ENCODE peak calls at places on chromosomes 11 and 22, in six cellular contexts. Q is HCT116, K is cardiac fibroblast, H is foreskin fibroblast, Y is HFF-Myc, X is mucosa of descending colon. U is an unnamed sample.

GRCh38 chr11:102955624-102956023 is at the start of gene MMP13:
- DNase-seq in Q (no peak), K (no peak), H (no peak), Y (no peak), X (no peak), U (no peak)

GRCh38 chr11:14974723-14975587 is 2.8 kb upstream of the CALCA start:
- DNase-seq in Q (peak; percentile 54), K (peak; percentile 35), H (peak; percentile 72), Y (no peak), X (peak; percentile 72), U (no peak)

GRCh38 chr22:49102367-49102766 is 725.3 kb downstream of the BRD1 start:
- DNase-seq in Q (no peak), K (no peak), H (no peak), Y (no peak), X (no peak), U (no peak)

GRCh38 chr22:48414662-48415061 is 1413.0 kb downstream of the BRD1 start:
- DNase-seq in Q (no peak), K (no peak), H (no peak), Y (no peak), X (no peak), U (no peak)

GRCh38 chr11:64876835-64877341 is 1.5 kb downstream of the EHD1 start:
- DNase-seq in Q (no peak), K (peak; percentile 51), H (peak; percentile 75), Y (no peak), X (peak; percentile 63), U (no peak)

GRCh38 chr22:22378446-22379415 is 129.8 kb downstream of the ZNF280B start:
- DNase-seq in Q (no peak), K (no peak), H (no peak), Y (no peak), X (no peak), U (no peak)

GRCh38 chr22:34851918-34852662 is 213.9 kb upstream of the ISX start:
- DNase-seq in Q (no peak), K (no peak), H (no peak), Y (no peak), X (no peak), U (no peak)

GRCh38 chr11:44823920-44824704 is 97.3 kb downstream of the TSPAN18 start:
- DNase-seq in Q (no peak), K (peak; percentile 40), H (no peak), Y (no peak), X (no peak), U (no peak)

GRCh38 chr11:83459802-83460201 is 173.6 kb upstream of the CCDC90B start:
- DNase-seq in Q (no peak), K (no peak), H (no peak), Y (no peak), X (no peak), U (no peak)

GRCh38 chr11:126992065-126992803 is 8.3 kb downstream of the KIRREL3 start:
- DNase-seq in Q (no peak), K (peak; percentile 75), H (peak; percentile 88), Y (peak; percentile 61), X (no peak), U (peak; percentile 94)

GRCh38 chr22:36862251-36863242 is 1.7 kb downstream of the NCF4 start:
- DNase-seq in Q (no peak), K (no peak), H (no peak), Y (no peak), X (peak; percentile 49), U (no peak)

GRCh38 chr11:104531075-104531474 is 367.1 kb upstream of the PDGFD start:
- DNase-seq in Q (no peak), K (no peak), H (peak; percentile 29), Y (no peak), X (no peak), U (no peak)

GRCh38 chr11:84316866-84317560 is 1030.8 kb upstream of the CCDC90B start:
- DNase-seq in Q (no peak), K (peak; percentile 31), H (no peak), Y (no peak), X (no peak), U (no peak)

GRCh38 chr11:12410006-12410728 is 32.8 kb downstream of the PARVA start:
- DNase-seq in Q (no peak), K (peak; percentile 61), H (peak; percentile 78), Y (no peak), X (no peak), U (no peak)

DNA sequence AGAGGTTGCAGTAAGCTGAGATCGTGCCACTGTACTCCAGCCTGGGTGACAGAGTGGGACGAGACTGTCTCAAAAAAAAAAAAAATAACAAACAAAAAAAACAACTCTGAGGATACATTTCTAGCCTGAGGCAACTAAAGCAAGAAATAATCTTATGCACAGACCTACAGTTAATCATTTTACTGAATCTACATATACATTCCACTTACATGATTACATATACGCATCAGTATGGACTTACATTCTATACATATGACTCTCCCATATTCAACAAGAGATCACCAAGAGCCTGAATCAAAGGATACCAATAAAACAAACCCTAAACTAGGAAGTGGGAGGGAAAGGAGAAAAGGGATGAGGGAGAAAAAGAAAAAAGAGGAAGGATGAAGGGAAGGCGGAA is 1.1 kb downstream of the ALG8 start:
- DNase-seq in Q (no peak), K (no peak), H (no peak), Y (no peak), X (no peak), U (no peak)
- H3K4me3 ChIP-seq in Q (peak overlapping the region; percentile 87), K (peak overlapping the region; percentile 89), H (peak overlapping the region; percentile 85), Y (peak overlapping the region; percentile 57), X (no peak overlapping the region), U (peak overlapping the region; percentile 93)

GRCh38 chr11:73783483-73784020 is 4.1 kb upstream of the MRPL48 start:
- DNase-seq in Q (no peak), K (no peak), H (no peak), Y (no peak), X (no peak), U (no peak)

GRCh38 chr11:73784080-73784634 is 3.5 kb upstream of the MRPL48 start:
- DNase-seq in Q (peak; percentile 66), K (no peak), H (peak; percentile 45), Y (no peak), X (no peak), U (no peak)

GRCh38 chr11:73781303-73781702 is 6.4 kb upstream of the MRPL48 start:
- DNase-seq in Q (no peak), K (no peak), H (no peak), Y (no peak), X (no peak), U (no peak)

GRCh38 chr11:73784734-73785133 is 2.9 kb upstream of the MRPL48 start:
- DNase-seq in Q (no peak), K (no peak), H (no peak), Y (no peak), X (no peak), U (no peak)

GRCh38 chr11:73779084-73779902 is 8.4 kb upstream of the MRPL48 start:
- DNase-seq in Q (peak; percentile 97), K (peak; percentile 99), H (peak; percentile 99), Y (peak; percentile 95), X (peak; percentile 98), U (peak; percentile 83)
- H3K4me3 ChIP-seq in Q (peak overlapping the region; percentile 57), K (peak overlapping the region; percentile 64), H (peak overlapping the region; percentile 69), Y (peak overlapping the region; percentile 43), X (peak overlapping the region; percentile 12), U (peak overlapping the region; percentile 65)

DNA sequence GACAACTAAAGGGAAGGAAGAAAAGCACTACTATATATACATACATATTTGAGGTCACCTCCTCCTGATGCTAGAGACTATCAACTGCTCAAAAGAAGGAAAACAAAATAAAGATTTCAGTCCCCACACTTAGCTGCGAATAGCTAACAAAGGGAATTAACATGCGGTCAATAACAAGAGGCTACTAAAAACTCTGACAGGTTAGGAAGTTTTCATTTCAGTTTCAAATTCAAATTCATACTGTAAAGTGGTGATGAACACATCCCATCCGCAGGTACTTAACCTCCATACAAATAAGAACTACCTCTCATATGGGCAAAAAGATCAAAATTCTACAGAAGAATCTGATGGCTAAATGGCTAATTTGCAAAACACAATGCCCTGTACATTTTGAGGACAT is 2.6 kb downstream of the NAP1L4 start:
- DNase-seq in Q (no peak), K (no peak), H (no peak), Y (no peak), X (no peak), U (no peak)
- H3K4me3 ChIP-seq in Q (no peak overlapping the region), K (peak overlapping the region; percentile 33), H (peak overlapping the region; percentile 77), Y (peak overlapping the region; percentile 90), X (no peak overlapping the region), U (peak overlapping the region; percentile 71)

DNA sequence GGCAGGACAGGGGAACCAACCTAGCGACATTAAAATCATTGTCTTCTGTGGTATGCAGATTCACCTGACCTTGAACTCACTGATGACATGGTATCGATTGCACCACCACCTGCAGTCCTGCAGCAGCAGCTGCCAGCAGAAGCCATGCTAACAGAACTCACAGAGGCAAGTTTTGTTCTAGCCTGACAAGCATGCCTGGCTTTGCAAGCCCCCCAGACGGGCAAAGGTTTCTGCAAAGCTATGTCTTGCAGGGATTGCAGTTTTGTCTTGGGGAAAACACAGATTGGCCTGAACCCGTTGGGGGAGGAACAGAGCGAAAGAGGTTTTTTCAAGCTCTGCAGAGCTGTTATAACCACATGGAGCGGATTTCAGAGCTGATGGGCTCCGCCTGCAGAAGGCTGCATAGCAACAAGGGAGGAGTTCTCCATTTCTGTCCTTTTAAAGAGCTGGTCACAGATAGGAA is 221.0 kb downstream of the HIPK3 start:
- DNase-seq in Q (no peak), K (no peak), H (peak; percentile 70), Y (no peak), X (no peak), U (no peak)
- H3K4me3 ChIP-seq in Q (no peak overlapping the region), K (no peak overlapping the region), H (no peak overlapping the region), Y (no peak overlapping the region), X (no peak overlapping the region), U (no peak overlapping the region)

GRCh38 chr22:27796118-27796517 is 5.4 kb downstream of the MN1 start:
- DNase-seq in Q (no peak), K (no peak), H (no peak), Y (no peak), X (no peak), U (no peak)
- H3K4me3 ChIP-seq in Q (no peak overlapping the region), K (peak overlapping the region; percentile 85), H (peak overlapping the region; percentile 53), Y (no peak overlapping the region), X (no peak overlapping the region), U (no peak overlapping the region)

GRCh38 chr22:38815844-38816243 is 21.9 kb upstream of the DNAL4 start:
- DNase-seq in Q (no peak), K (no peak), H (no peak), Y (no peak), X (no peak), U (no peak)

GRCh38 chr22:38817196-38817595 is 23.3 kb upstream of the DNAL4 start:
- DNase-seq in Q (no peak), K (no peak), H (no peak), Y (no peak), X (no peak), U (no peak)

GRCh38 chr22:38820021-38820420 is 23.8 kb downstream of the NPTXR start:
- DNase-seq in Q (no peak), K (no peak), H (no peak), Y (no peak), X (no peak), U (no peak)

GRCh38 chr22:38823076-38823475 is 20.8 kb downstream of the NPTXR start:
- DNase-seq in Q (no peak), K (no peak), H (no peak), Y (no peak), X (no peak), U (no peak)

GRCh38 chr22:38819387-38819940 is 24.4 kb downstream of the NPTXR start:
- DNase-seq in Q (no peak), K (no peak), H (no peak), Y (no peak), X (no peak), U (no peak)
- H3K4me3 ChIP-seq in Q (no peak overlapping the region), K (no peak overlapping the region), H (no peak overlapping the region), Y (no peak overlapping the region), X (no peak overlapping the region), U (no peak overlapping the region)

GRCh38 chr22:46076651-46077339 is 73.5 kb upstream of the PPARA start:
- DNase-seq in Q (no peak), K (peak; percentile 62), H (peak; percentile 87), Y (no peak), X (no peak), U (no peak)
- H3K4me3 ChIP-seq in Q (peak overlapping the region; percentile 64), K (peak overlapping the region; percentile 72), H (peak overlapping the region; percentile 68), Y (peak overlapping the region; percentile 69), X (no peak overlapping the region), U (peak overlapping the region; percentile 65)

GRCh38 chr11:31953803-31954327 is 137.0 kb upstream of the RCN1 start:
- DNase-seq in Q (no peak), K (no peak), H (no peak), Y (no peak), X (no peak), U (no peak)
- H3K4me3 ChIP-seq in Q (no peak overlapping the region), K (no peak overlapping the region), H (no peak overlapping the region), Y (no peak overlapping the region), X (no peak overlapping the region), U (no peak overlapping the region)